ENCODE peak calls at places on chromosome 11, in four cellular contexts. C is HepG2, R is K562, H is GM12878. Y is an unnamed sample.

GRCh38 chr11:74069146-74070046 is 60.5 kb upstream of the UCP3 start:
- DNase-seq in H (no peak), R (no peak), C (no peak), Y (no peak)

GRCh38 chr11:18144243-18144642 is 11.9 kb downstream of the MRGPRX3 start:
- DNase-seq in C (no peak), R (no peak), H (no peak), Y (no peak)

GRCh38 chr11:16088774-16089173 is 267.6 kb downstream of the SOX6 start:
- DNase-seq in R (no peak), H (no peak), C (no peak), Y (no peak)

GRCh38 chr11:77407613-77408012 is 66.3 kb downstream of the PAK1 start:
- DNase-seq in H (no peak), C (peak; percentile 56), R (no peak), Y (no peak)

GRCh38 chr11:65134952-65135632 is 773 bp upstream of the SYVN1 start:
- DNase-seq in H (no peak), R (peak; percentile 98), C (peak; percentile 97), Y (peak; percentile 90)

GRCh38 chr11:61783717-61784505 is 8.5 kb downstream of the TMEM258 start:
- DNase-seq in R (no peak), C (no peak), H (no peak), Y (no peak)

GRCh38 chr11:94792453-94792852 is 24.3 kb downstream of the AMOTL1 start:
- DNase-seq in C (no peak), H (no peak), R (no peak), Y (no peak)

GRCh38 chr11:35029979-35030378 is 109.0 kb upstream of the CD44 start:
- DNase-seq in C (no peak), R (peak; percentile 53), H (peak; percentile 81), Y (no peak)

GRCh38 chr11:32334822-32335221 is 100.5 kb downstream of the WT1 start:
- DNase-seq in H (no peak), C (peak; percentile 45), R (peak; percentile 48), Y (peak; percentile 82)

DNA sequence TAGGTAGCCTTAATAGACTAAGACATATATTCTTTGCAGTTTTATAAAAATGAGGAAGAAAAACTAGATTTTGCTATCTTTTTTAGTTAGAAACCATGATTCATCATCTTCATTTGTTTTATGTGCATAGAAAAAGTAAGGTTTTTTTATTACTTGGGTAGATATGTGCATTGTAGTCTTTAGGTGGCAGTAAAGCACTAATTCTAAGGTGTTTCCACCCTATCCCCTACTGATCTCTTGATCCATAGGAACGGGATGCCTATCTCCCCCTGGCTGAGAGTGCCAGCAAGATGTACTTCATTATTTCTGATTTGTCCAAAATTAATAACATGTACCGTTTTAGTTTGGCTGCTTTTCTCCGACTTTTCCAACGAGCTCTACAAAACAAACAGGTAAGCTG is 148.1 kb downstream of the DYNC2H1 start:
- DNase-seq in C (peak; percentile 3), R (no peak), H (no peak), Y (no peak)
- TF ChIP-seq ESRRA in C (no peak), R (no peak), H (no peak), Y (no peak)

GRCh38 chr11:44784438-44784760 is 57.6 kb downstream of the TSPAN18 start:
- DNase-seq in R (no peak), H (no peak), C (no peak), Y (no peak)
- TF ChIP-seq ATF2 in R (no peak), H (no peak), C (no peak), Y (no peak)

GRCh38 chr11:68149417-68149816 is 28.2 kb upstream of the CHKA start:
- DNase-seq in C (no peak), R (no peak), H (no peak), Y (no peak)

GRCh38 chr11:68146704-68147474 is 25.7 kb upstream of the CHKA start:
- DNase-seq in H (no peak), C (peak; percentile 97), R (peak; percentile 80), Y (no peak)

GRCh38 chr11:68148882-68149281 is 27.7 kb upstream of the CHKA start:
- DNase-seq in C (no peak), H (no peak), R (no peak), Y (no peak)

GRCh38 chr11:68148071-68148805 is 27.1 kb upstream of the CHKA start:
- DNase-seq in H (no peak), C (no peak), R (no peak), Y (no peak)

GRCh38 chr11:68150029-68150428 is 28.8 kb upstream of the CHKA start:
- DNase-seq in R (peak; percentile 70), H (no peak), C (peak; percentile 46), Y (no peak)
- TF ChIP-seq ESRRA in R (no peak), H (no peak), C (no peak), Y (no peak)

GRCh38 chr11:86632499-86633269 is 39.7 kb downstream of the ME3 start:
- DNase-seq in R (peak; percentile 14), C (peak; percentile 28), H (peak; percentile 11), Y (peak; percentile 33)
- TF ChIP-seq ATF2 in R (no peak), C (no peak), H (no peak), Y (no peak)

GRCh38 chr11:1557168-1557884 is 14.7 kb downstream of the DUSP8 start:
- DNase-seq in H (no peak), C (no peak), R (no peak), Y (no peak)

GRCh38 chr11:1560011-1560579 is 12.0 kb downstream of the DUSP8 start:
- DNase-seq in R (no peak), H (no peak), C (no peak), Y (no peak)

GRCh38 chr11:1559103-1559951 is 12.7 kb downstream of the DUSP8 start:
- DNase-seq in R (no peak), H (no peak), C (no peak), Y (peak; percentile 75)

GRCh38 chr11:1556278-1557167 is 15.5 kb downstream of the DUSP8 start:
- DNase-seq in H (no peak), R (no peak), C (no peak), Y (no peak)

GRCh38 chr11:1557904-1558831 is 13.9 kb downstream of the DUSP8 start:
- DNase-seq in R (no peak), H (no peak), C (no peak), Y (no peak)
- TF ChIP-seq ESRRA in R (no peak), H (no peak), C (no peak), Y (no peak)

GRCh38 chr11:47234669-47235075 is 13.9 kb downstream of the ACP2 start:
- DNase-seq in H (no peak), C (no peak), R (no peak), Y (no peak)

GRCh38 chr11:47235163-47235562 is 13.5 kb downstream of the ACP2 start:
- DNase-seq in H (no peak), R (no peak), C (no peak), Y (no peak)

GRCh38 chr11:47233051-47233450 is 15.6 kb downstream of the ACP2 start:
- DNase-seq in C (no peak), R (no peak), H (no peak), Y (no peak)

GRCh38 chr11:47236482-47236881 is 12.1 kb downstream of the ACP2 start:
- DNase-seq in H (no peak), R (no peak), C (no peak), Y (no peak)

GRCh38 chr11:47233989-47234668 is 14.5 kb downstream of the ACP2 start:
- DNase-seq in R (no peak), H (no peak), C (peak; percentile 41), Y (peak; percentile 22)
- TF ChIP-seq ATF2 in R (no peak), H (no peak), C (no peak), Y (no peak)

GRCh38 chr11:58027341-58027740 is 3.4 kb upstream of the OR6Q1 start:
- DNase-seq in H (no peak), C (no peak), R (no peak), Y (no peak)
- TF ChIP-seq ESRRA in H (no peak), C (no peak), R (no peak), Y (no peak)